ENCODE peak calls at places on chromosomes 12 and 14, in nine cellular contexts. G is psoas muscle; Z is sigmoid colon; N is GM23338; C is transverse colon; Y is lower lobe of right lung; U is colonic mucosa; I is fibroblast of lung; V is CD4-positive, alpha-beta memory T cell. Q is an unnamed sample.

GRCh38 chr12:62434504-62435336 is 31.9 kb upstream of the MON2 start:
- DNase-seq in G (no peak), Z (no peak), N (no peak), C (peak; percentile 21), Y (no peak), U (no peak), I (no peak), V (no peak), Q (peak; percentile 40)

GRCh38 chr12:45435945-45436710 is 220.2 kb downstream of the ANO6 start:
- DNase-seq in G (no peak), Z (no peak), N (peak; percentile 44), C (no peak), Y (no peak), U (no peak), I (peak; percentile 54), V (no peak), Q (no peak)

GRCh38 chr12:28035483-28035882 is 63.0 kb upstream of the PTHLH start:
- DNase-seq in G (no peak), Z (no peak), N (no peak), C (no peak), Y (no peak), U (no peak), I (peak; percentile 75), V (no peak), Q (no peak)

GRCh38 chr12:30764251-30764650 is 9.5 kb upstream of the CAPRIN2 start:
- DNase-seq in G (no peak), Z (no peak), N (no peak), C (no peak), Y (no peak), U (no peak), I (no peak), V (no peak), Q (no peak)

GRCh38 chr14:54312166-54312801 is 84.5 kb upstream of the CDKN3 start:
- DNase-seq in G (no peak), Z (no peak), N (peak; percentile 13), C (no peak), Y (no peak), U (no peak), I (peak; percentile 96), V (no peak), Q (peak; percentile 85)

GRCh38 chr12:28316067-28316466 is 125.8 kb downstream of the CCDC91 start:
- DNase-seq in G (no peak), Z (no peak), N (no peak), C (no peak), Y (no peak), U (no peak), I (no peak), V (no peak), Q (no peak)

GRCh38 chr14:71395151-71395604 is 487.9 kb downstream of the PCNX1 start:
- DNase-seq in G (no peak), Z (no peak), N (no peak), C (no peak), Y (no peak), U (no peak), I (peak; percentile 27), V (no peak), Q (no peak)

GRCh38 chr12:40946612-40947194 is 241.4 kb upstream of the PDZRN4 start:
- DNase-seq in G (no peak), Z (no peak), N (peak; percentile 56), C (no peak), Y (no peak), U (no peak), I (peak; percentile 27), V (peak; percentile 11), Q (no peak)

GRCh38 chr12:26768611-26769603 is 64.1 kb downstream of the ITPR2 start:
- DNase-seq in G (no peak), Z (no peak), N (no peak), C (no peak), Y (no peak), U (no peak), I (no peak), V (no peak), Q (peak; percentile 7)

GRCh38 chr14:69683971-69684370 is 72.6 kb downstream of the SUSD6 start:
- DNase-seq in G (no peak), Z (no peak), N (no peak), C (no peak), Y (no peak), U (no peak), I (no peak), V (no peak), Q (no peak)

GRCh38 chr12:54300732-54301427 is at the start of gene NFE2:
- DNase-seq in G (peak; percentile 74), Z (no peak), N (peak; percentile 92), C (peak; percentile 54), Y (peak; percentile 86), U (peak; percentile 39), I (peak; percentile 83), V (no peak), Q (peak; percentile 30)

GRCh38 chr12:50581226-50582184 is 76.7 kb downstream of the DIP2B start:
- DNase-seq in G (no peak), Z (no peak), N (no peak), C (no peak), Y (no peak), U (no peak), I (peak; percentile 98), V (no peak), Q (peak; percentile 24)

DNA sequence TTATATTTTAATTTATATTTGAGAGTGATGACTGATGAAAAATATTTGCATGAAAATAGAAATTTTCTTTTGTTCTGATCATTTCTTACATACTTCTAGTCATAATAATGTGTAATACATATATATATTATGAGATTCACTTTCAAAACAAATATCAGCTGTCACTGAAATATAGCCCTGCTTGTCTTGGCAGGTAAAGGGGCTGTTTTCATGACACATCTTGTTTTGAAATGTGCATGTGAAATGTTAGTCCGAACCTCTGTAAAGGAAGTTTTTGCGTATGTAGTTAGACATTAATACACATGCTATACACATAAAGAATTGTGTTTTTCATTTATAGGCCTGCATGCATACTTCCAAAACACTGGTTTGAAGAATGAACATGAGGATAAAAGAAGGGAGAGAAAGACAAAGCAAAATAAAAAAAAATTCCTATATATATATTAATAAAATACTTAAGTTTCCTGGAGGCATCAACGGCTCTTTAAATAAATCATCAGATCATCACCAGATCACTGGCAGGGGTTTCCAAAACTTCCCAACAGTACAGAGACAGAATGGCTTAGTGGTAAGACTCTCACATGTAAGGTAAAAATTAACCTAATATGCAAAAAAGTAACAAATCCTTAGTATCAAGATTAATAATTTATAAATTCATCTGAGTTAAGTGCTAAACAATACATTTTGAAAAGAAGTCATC is 60.0 kb downstream of the SEL1L start:
- DNase-seq in G (no peak), Z (no peak), N (no peak), C (no peak), Y (no peak), U (no peak), I (no peak), V (no peak), Q (no peak)
- H3K4me1 ChIP-seq in G (peaks cover 11% of the 10 kb centered on the region), Z (no peaks in the 10 kb centered on the region), N (no peaks in the 10 kb centered on the region), C (peaks cover 2% of the 10 kb centered on the region), Y (no peaks in the 10 kb centered on the region), U (no peaks in the 10 kb centered on the region), I (no peaks in the 10 kb centered on the region), V (peaks cover 16% of the 10 kb centered on the region), Q (no peaks in the 10 kb centered on the region)

DNA sequence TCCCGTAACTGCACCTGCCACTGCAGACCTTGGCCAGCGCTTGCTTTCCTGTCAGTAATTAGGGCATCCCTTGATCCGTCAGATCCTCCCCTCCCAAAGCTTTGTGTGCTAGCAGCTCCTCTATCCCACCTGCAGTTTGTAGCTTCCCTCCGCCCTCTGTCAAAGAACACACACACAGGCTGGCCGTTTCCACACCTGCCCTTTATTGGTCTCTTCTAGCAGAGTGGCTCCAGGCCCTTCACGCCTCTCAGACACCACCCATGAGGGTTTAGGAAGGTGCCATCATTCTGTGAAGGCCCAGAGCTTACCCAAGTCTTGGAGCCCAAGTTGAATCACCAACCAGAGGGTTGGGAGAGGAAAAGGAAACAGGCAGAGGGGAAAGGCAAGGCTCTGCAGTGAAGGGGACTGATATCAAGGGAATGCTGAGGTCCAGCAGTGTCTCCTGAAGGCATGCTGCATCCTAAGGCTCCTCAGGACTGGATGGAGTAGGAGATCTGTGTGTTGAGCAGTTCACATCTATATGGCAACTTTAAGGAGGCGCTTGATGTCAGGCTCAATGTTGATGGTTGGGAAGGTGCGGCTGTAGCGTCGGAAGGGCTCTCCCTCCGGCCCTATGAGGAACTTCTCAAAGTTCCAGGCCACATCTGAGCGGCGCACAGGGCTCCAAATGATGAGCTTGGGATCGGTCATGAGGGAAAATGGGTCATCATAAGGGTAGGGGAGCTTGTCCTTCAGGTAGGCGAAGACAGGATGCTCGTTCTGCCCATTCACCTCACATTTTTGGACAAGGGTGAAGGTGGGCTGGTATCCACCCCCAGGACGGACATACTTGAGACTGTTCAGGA is 3.4 kb downstream of the GPX2 start:
- DNase-seq in G (no peak), Z (no peak), N (no peak), C (peak; percentile 43), Y (no peak), U (peak; percentile 65), I (no peak), V (no peak), Q (no peak)
- H3K36me3 ChIP-seq in G (peaks cover 20% of the 10 kb centered on the region), Z (no peaks in the 10 kb centered on the region), N (peaks cover 4% of the 10 kb centered on the region), C (peaks cover under 1% of the 10 kb centered on the region), Y (peaks cover 45% of the 10 kb centered on the region), U (no peaks in the 10 kb centered on the region), I (peaks cover 2% of the 10 kb centered on the region), V (peaks cover 24% of the 10 kb centered on the region), Q (no peaks in the 10 kb centered on the region)

DNA sequence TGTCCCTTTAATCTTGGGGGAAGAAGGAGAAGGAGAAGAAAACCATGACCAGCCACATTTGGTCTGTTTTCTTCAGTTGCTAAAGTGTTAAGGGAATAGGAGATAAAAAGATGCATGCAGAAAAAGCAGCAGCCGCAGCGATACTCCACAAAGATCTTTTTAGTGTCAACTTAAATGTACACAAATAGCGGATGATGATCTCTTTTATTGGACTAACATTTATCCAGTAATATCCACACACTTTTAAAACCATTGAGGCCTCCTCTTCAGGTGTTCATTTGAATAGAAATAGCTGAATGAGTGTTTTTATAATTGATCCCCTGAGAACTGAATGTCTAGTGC is 83.5 kb downstream of the PAPOLA start:
- DNase-seq in G (no peak), Z (no peak), N (no peak), C (no peak), Y (no peak), U (no peak), I (no peak), V (no peak), Q (no peak)
- H3K4me3 ChIP-seq in G (no peak overlapping the region), Z (no peak overlapping the region), N (no peak overlapping the region), C (no peak overlapping the region), Y (no peak overlapping the region), U (no peak overlapping the region), I (no peak overlapping the region), V (no peak overlapping the region), Q (no peak overlapping the region)

GRCh38 chr14:50230601-50231474 is 540 bp downstream of the SOS2 start:
- DNase-seq in G (peak; percentile 81), Z (peak; percentile 78), N (peak; percentile 50), C (peak; percentile 58), Y (peak; percentile 70), U (peak; percentile 65), I (peak; percentile 54), V (peak; percentile 50), Q (peak; percentile 46)

GRCh38 chr14:50225067-50225973 is 6.1 kb downstream of the SOS2 start:
- DNase-seq in G (no peak), Z (no peak), N (peak; percentile 11), C (no peak), Y (no peak), U (no peak), I (peak; percentile 90), V (no peak), Q (no peak)

GRCh38 chr14:50225974-50226297 is 5.4 kb downstream of the SOS2 start:
- DNase-seq in G (no peak), Z (no peak), N (peak; percentile 62), C (no peak), Y (no peak), U (no peak), I (no peak), V (no peak), Q (no peak)

GRCh38 chr14:50229646-50230045 is 1.7 kb downstream of the SOS2 start:
- DNase-seq in G (no peak), Z (no peak), N (no peak), C (no peak), Y (no peak), U (no peak), I (no peak), V (no peak), Q (no peak)

GRCh38 chr14:50228313-50228712 is 3.1 kb downstream of the SOS2 start:
- DNase-seq in G (no peak), Z (no peak), N (no peak), C (no peak), Y (no peak), U (no peak), I (no peak), V (no peak), Q (no peak)
- H3K4me1 ChIP-seq in G (peaks cover 63% of the 10 kb centered on the region), Z (peaks cover 48% of the 10 kb centered on the region), N (peaks cover 24% of the 10 kb centered on the region), C (peaks cover 60% of the 10 kb centered on the region), Y (peaks cover 54% of the 10 kb centered on the region), U (peaks cover 7% of the 10 kb centered on the region), I (peaks cover 8% of the 10 kb centered on the region), V (peaks cover 54% of the 10 kb centered on the region), Q (no peaks in the 10 kb centered on the region)

Q was measured in prostate gland.